ENCODE peak calls at places on chromosomes 7 and 10, in four cellular contexts. U is cardiac muscle cell, Z is esophagus squamous epithelium, V is psoas muscle. R is an unnamed sample.

GRCh38 chr7:42227931-42228591 is 8.9 kb downstream of the GLI3 start:
- DNase-seq in V (peak; percentile 65), Z (no peak), U (peak; percentile 36), R (peak; percentile 65)

GRCh38 chr7:66557214-66558200 is 71.2 kb upstream of the KCTD7 start:
- DNase-seq in U (peak; percentile 67), Z (no peak), V (peak; percentile 87), R (peak; percentile 90)

GRCh38 chr7:105621617-105622016 is 40.3 kb upstream of the EFCAB10 start:
- DNase-seq in Z (no peak), U (no peak), V (peak; percentile 65), R (peak; percentile 84)

GRCh38 chr7:155793720-155794119 is 18.5 kb downstream of the SHH start:
- DNase-seq in U (no peak), Z (no peak), V (no peak), R (peak; percentile 27)

GRCh38 chr10:131356442-131356841 is 44.9 kb upstream of the TCERG1L start:
- DNase-seq in Z (no peak), U (no peak), V (no peak), R (no peak)

GRCh38 chr10:115129752-115130151 is 36.6 kb downstream of the ATRNL1 start:
- DNase-seq in V (no peak), Z (no peak), U (peak; percentile 52), R (no peak)

GRCh38 chr7:26048663-26049062 is 103.3 kb upstream of the NFE2L3 start:
- DNase-seq in U (no peak), V (no peak), Z (no peak), R (no peak)

GRCh38 chr7:80740778-80741545 is 102.5 kb downstream of the CD36 start:
- DNase-seq in Z (no peak), U (no peak), V (no peak), R (no peak)

GRCh38 chr10:51892965-51893658 is 193.7 kb upstream of the CSTF2T start:
- DNase-seq in U (peak; percentile 6), V (no peak), Z (no peak), R (no peak)

GRCh38 chr7:115299379-115300038 is 377.6 kb downstream of the MDFIC start:
- DNase-seq in U (no peak), Z (no peak), V (no peak), R (no peak)

GRCh38 chr7:117259626-117260025 is 63.2 kb downstream of the WNT2 start:
- DNase-seq in V (no peak), Z (no peak), U (no peak), R (no peak)

GRCh38 chr7:96426027-96426426 is 104.1 kb upstream of the SLC25A13 start:
- DNase-seq in V (no peak), U (no peak), Z (no peak), R (no peak)

GRCh38 chr10:3623746-3624145 is 161.3 kb downstream of the KLF6 start:
- DNase-seq in V (no peak), U (peak; percentile 3), Z (no peak), R (no peak)

GRCh38 chr7:12862146-12862545 is 174.7 kb downstream of the ARL4A start:
- DNase-seq in U (no peak), Z (no peak), V (no peak), R (no peak)

GRCh38 chr7:125059861-125060456 is 130.3 kb upstream of the POT1 start:
- DNase-seq in Z (no peak), U (no peak), V (no peak), R (no peak)

GRCh38 chr10:102660891-102661613 is 16.8 kb downstream of the TRIM8 start:
- DNase-seq in V (peak; percentile 88), U (no peak), Z (no peak), R (peak; percentile 85)

GRCh38 chr10:4241724-4242345 is 456.8 kb upstream of the KLF6 start:
- DNase-seq in U (peak; percentile 44), V (no peak), Z (no peak), R (peak; percentile 58)

GRCh38 chr10:59079386-59080226 is 96.8 kb upstream of the PHYHIPL start:
- DNase-seq in V (no peak), Z (no peak), U (no peak), R (no peak)

GRCh38 chr10:95464280-95464679 is 96.9 kb downstream of the SORBS1 start:
- DNase-seq in Z (no peak), V (no peak), U (no peak), R (no peak)

GRCh38 chr7:95794917-95795515 is 22.7 kb downstream of the DYNC1I1 start:
- DNase-seq in U (no peak), Z (no peak), V (no peak), R (no peak)

GRCh38 chr7:131819891-131820290 is 263.5 kb upstream of the PODXL start:
- DNase-seq in Z (no peak), U (no peak), V (no peak), R (no peak)

GRCh38 chr7:6476596-6477374 is 29.0 kb upstream of the DAGLB start:
- DNase-seq in Z (no peak), U (no peak), V (no peak), R (no peak)

GRCh38 chr7:107907790-107908189 is 16.8 kb downstream of the DLD start:
- DNase-seq in U (no peak), Z (no peak), V (no peak), R (no peak)

GRCh38 chr10:30505543-30506298 is 71.7 kb downstream of the MAP3K8 start:
- DNase-seq in V (no peak), U (no peak), Z (no peak), R (no peak)

GRCh38 chr10:84140036-84140379 is 699 bp downstream of the GHITM start:
- DNase-seq in U (peak; percentile 9), V (peak; percentile 53), Z (no peak), R (peak; percentile 31)

GRCh38 chr10:70432101-70432500 is 9.4 kb downstream of the NODAL start:
- DNase-seq in V (no peak), U (no peak), Z (no peak), R (peak; percentile 80)

GRCh38 chr7:68362745-68363518 is 1235.3 kb upstream of the AUTS2 start:
- DNase-seq in U (no peak), Z (no peak), V (no peak), R (no peak)

GRCh38 chr7:93799750-93800357 is 90.7 kb downstream of the TFPI2 start:
- DNase-seq in V (no peak), Z (no peak), U (peak; percentile 19), R (no peak)

GRCh38 chr7:112411186-112411795 is 39.0 kb upstream of the IFRD1 start:
- DNase-seq in Z (no peak), U (peak; percentile 25), V (no peak), R (peak; percentile 26)

GRCh38 chr10:117653170-117653515 is 110.6 kb downstream of the EMX2 start:
- DNase-seq in U (no peak), V (no peak), Z (no peak), R (no peak)

GRCh38 chr10:73876971-73877370 is 2.6 kb upstream of the CAMK2G start:
- DNase-seq in U (no peak), Z (no peak), V (peak; percentile 11), R (no peak)

GRCh38 chr7:69953319-69954067 is 355.2 kb downstream of the AUTS2 start:
- DNase-seq in V (no peak), U (no peak), Z (no peak), R (no peak)

GRCh38 chr10:96676272-96677112 is 43.8 kb downstream of the PIK3AP1 start:
- DNase-seq in Z (no peak), V (no peak), U (no peak), R (no peak)
- H3K4me1 ChIP-seq in Z (no peaks in the 10 kb centered on the region), V (no peaks in the 10 kb centered on the region), U (peaks cover 24% of the 10 kb centered on the region), R (no peaks in the 10 kb centered on the region)

DNA sequence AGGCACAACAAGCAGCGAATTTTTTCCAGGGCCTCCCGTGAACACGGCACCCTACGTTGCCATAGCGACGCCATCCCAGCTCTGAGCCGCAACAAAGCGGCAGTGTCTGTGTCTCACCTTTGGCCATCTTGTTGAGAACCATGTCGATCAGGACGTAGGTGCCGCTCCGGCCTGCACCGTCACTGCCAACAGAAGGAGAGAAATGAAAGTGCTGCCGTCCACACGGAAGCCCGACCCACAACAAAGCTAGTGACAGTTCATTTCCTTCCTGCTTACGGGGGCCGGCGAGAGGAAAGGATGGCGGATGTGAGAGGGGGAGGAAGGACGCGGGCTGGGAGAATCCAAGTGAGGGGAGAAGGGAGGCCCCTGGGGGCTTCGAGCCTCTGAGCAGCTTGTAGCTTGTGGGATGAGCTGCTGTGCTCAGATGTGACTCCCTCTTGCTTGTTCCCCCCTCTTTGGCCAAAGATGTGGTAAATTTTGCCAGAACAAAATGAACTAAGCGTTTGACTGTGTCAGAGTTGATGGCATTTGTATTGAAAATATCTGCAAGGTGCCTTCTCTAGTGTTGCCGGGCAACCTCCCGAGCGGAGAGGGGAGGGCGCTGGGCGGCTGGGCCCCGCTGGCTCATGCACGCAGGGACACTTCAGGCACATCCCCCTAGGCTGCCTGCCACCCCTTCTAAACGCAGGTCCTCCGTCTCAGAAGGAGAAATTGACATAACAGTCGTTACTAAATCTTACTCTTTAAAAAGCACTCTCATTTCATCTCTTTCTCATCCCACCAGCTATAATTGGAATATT is 232.2 kb downstream of the DNAJB6 start:
- DNase-seq in U (no peak), V (peak; percentile 69), Z (no peak), R (peak; percentile 52)
- H3K27me3 ChIP-seq in U (no peaks in the 10 kb centered on the region), V (no peaks in the 10 kb centered on the region), Z (no peaks in the 10 kb centered on the region), R (no peaks in the 10 kb centered on the region)

DNA sequence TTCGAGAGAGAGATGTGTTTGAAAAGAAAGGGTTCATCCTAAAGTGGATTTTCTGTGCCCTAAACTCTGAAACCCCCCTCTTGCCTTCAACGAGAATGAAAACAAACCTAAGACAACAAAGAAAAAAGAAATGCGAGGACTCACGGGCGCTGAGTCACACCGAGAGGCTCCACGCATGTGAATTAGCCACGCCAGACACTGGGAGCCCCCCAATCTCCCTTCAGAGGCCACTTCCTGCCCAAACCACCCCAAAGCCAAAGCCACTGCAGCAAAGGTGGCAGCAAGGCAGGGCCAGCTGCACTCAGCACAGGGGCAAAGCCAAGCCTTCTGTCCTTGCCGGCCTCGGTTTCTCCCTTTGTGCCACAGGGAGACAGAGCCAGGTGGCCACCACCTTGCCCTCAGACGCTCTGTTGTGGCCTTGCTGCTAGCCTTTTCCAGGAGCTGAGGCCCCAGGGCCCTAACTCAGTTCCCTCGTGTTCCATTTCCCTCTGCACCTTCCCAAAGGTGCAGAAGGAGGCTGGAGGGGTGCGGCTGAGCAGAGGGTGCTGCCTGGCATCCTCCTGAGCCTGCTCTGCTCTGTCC is 93.3 kb downstream of the FAM53B start:
- DNase-seq in Z (no peak), V (no peak), U (no peak), R (no peak)
- H3K4me1 ChIP-seq in Z (peaks cover 81% of the 10 kb centered on the region), V (peaks cover 79% of the 10 kb centered on the region), U (peaks cover 17% of the 10 kb centered on the region), R (peaks cover 64% of the 10 kb centered on the region)

GRCh38 chr10:11392776-11393175 is 218.7 kb downstream of the USP6NL start:
- DNase-seq in U (no peak), V (no peak), Z (no peak), R (no peak)
- H3K27me3 ChIP-seq in U (no peaks in the 10 kb centered on the region), V (no peaks in the 10 kb centered on the region), Z (no peaks in the 10 kb centered on the region), R (no peaks in the 10 kb centered on the region)

GRCh38 chr7:36810032-36810431 is 85.7 kb upstream of the AOAH start:
- DNase-seq in V (no peak), Z (no peak), U (no peak), R (no peak)
- H3K4me1 ChIP-seq in V (no peaks in the 10 kb centered on the region), Z (no peaks in the 10 kb centered on the region), U (no peaks in the 10 kb centered on the region), R (no peaks in the 10 kb centered on the region)

GRCh38 chr10:94409016-94409657 is 6.8 kb downstream of the TBC1D12 start:
- DNase-seq in Z (no peak), V (no peak), U (no peak), R (no peak)
- H3K27me3 ChIP-seq in Z (no peaks in the 10 kb centered on the region), V (no peaks in the 10 kb centered on the region), U (no peaks in the 10 kb centered on the region), R (no peaks in the 10 kb centered on the region)

DNA sequence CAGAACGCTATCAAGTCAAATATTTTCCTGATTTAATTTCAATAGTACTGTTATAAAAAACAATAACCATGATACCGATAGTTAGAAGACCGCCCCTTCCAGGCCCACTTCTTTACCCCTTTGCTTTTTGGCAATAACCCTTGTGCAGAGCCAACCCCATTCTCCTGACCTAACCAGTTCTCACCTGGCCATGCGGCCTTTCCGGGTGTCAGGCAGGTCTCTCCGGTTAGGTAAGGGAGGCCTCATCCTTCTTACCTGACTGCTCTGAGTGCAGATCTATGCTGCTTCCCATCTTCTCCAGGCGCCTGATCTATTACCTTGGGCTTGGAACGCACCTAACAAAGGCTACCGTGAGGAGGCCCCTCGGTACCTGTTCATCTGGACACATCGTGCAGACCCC is 26.6 kb downstream of the ZMIZ1 start:
- DNase-seq in Z (no peak), U (no peak), V (no peak), R (no peak)
- H3K4me1 ChIP-seq in Z (peaks cover 50% of the 10 kb centered on the region), U (peaks cover 45% of the 10 kb centered on the region), V (peaks cover 71% of the 10 kb centered on the region), R (peaks cover 45% of the 10 kb centered on the region)

R was measured in right cardiac atrium.